ENCODE peak calls at places on chromosomes 16 and 17, in seven cellular contexts. J is neural progenitor cell, Y is hepatocyte, K is GM23248, E is HCT116, L is OCI-LY7, U is SK-N-SH. A is an unnamed sample. For H3K4me1, the result is how much of the 10 kb centered on the place peaks cover.

GRCh38 chr16:66988197-66988788 is at the start of gene CES4A:
- DNase-seq in E (no peak), J (no peak), Y (peak), K (peak), U (no peak), L (no peak), A (no peak)

GRCh38 chr17:28743243-28744103 is at the start of gene TRAF4:
- DNase-seq in L (peak), J (peak), E (peak), U (peak), K (peak), Y (peak), A (peak)

GRCh38 chr16:1262210-1262845 is 6.5 kb downstream of the TPSD1 start:
- DNase-seq in K (no peak), J (no peak), U (no peak), Y (no peak), E (no peak), L (no peak), A (no peak)

GRCh38 chr17:66469890-66470289 is 167.5 kb downstream of the PRKCA start:
- DNase-seq in L (no peak), K (no peak), Y (no peak), J (no peak), U (no peak), E (no peak), A (no peak)

GRCh38 chr17:68019336-68019674 is 16.2 kb upstream of the KPNA2 start:
- DNase-seq in L (no peak), U (no peak), E (no peak), Y (no peak), K (no peak), J (no peak), A (no peak)

GRCh38 chr17:28338056-28338768 is 2.7 kb downstream of the TNFAIP1 start:
- DNase-seq in Y (no peak), L (no peak), K (peak), U (no peak), E (no peak), J (no peak), A (no peak)

GRCh38 chr17:29619251-29619650 is 3.5 kb downstream of the CORO6 start:
- DNase-seq in K (peak), J (peak), L (peak), Y (no peak), E (no peak), U (peak), A (peak)

GRCh38 chr17:14389656-14390055 is 88.8 kb downstream of the HS3ST3B1 start:
- DNase-seq in K (no peak), E (no peak), J (no peak), Y (no peak), U (no peak), L (no peak), A (no peak)

GRCh38 chr17:35372846-35373531 is 432 bp downstream of the SLFN11 start:
- DNase-seq in K (peak), U (peak), L (no peak), E (no peak), J (peak), Y (peak), A (peak)

GRCh38 chr16:50103764-50104163 is 38.0 kb downstream of the HEATR3 start:
- DNase-seq in K (peak), U (no peak), Y (peak), L (no peak), E (no peak), J (no peak), A (no peak)

GRCh38 chr16:67885976-67886375 is 1.3 kb downstream of the NRN1L start:
- DNase-seq in L (no peak), J (no peak), E (no peak), K (no peak), Y (no peak), U (no peak), A (no peak)

GRCh38 chr16:75496546-75496945 is 1.3 kb upstream of the CHST6 start:
- DNase-seq in J (no peak), E (no peak), K (no peak), Y (no peak), U (no peak), L (no peak), A (no peak)

GRCh38 chr17:66791337-66791736 is 43.6 kb upstream of the CACNG5 start:
- DNase-seq in E (no peak), U (no peak), J (no peak), L (no peak), K (no peak), Y (no peak), A (no peak)

GRCh38 chr17:82837586-82838320 is 2.1 kb downstream of the ZNF750 start:
- DNase-seq in U (no peak), L (no peak), J (no peak), Y (no peak), E (no peak), K (no peak), A (no peak)

GRCh38 chr17:82832881-82833475 is 6.8 kb downstream of the ZNF750 start:
- DNase-seq in U (no peak), E (no peak), Y (no peak), J (no peak), L (no peak), K (no peak), A (no peak)

GRCh38 chr17:82836823-82837357 is 2.9 kb downstream of the ZNF750 start:
- DNase-seq in U (no peak), K (peak), L (no peak), Y (no peak), J (peak), E (no peak), A (no peak)

GRCh38 chr17:82835766-82836512 is 3.9 kb downstream of the ZNF750 start:
- DNase-seq in U (no peak), J (no peak), K (no peak), E (no peak), Y (no peak), L (no peak), A (no peak)

GRCh38 chr17:82835122-82835521 is 4.7 kb downstream of the ZNF750 start:
- DNase-seq in U (no peak), J (no peak), Y (no peak), E (no peak), K (no peak), L (no peak), A (no peak)
- H3K4me1 ChIP-seq in U (under half), J (under half), Y (under half), E (under half), K (under half), L (under half), A (under half)

DNA sequence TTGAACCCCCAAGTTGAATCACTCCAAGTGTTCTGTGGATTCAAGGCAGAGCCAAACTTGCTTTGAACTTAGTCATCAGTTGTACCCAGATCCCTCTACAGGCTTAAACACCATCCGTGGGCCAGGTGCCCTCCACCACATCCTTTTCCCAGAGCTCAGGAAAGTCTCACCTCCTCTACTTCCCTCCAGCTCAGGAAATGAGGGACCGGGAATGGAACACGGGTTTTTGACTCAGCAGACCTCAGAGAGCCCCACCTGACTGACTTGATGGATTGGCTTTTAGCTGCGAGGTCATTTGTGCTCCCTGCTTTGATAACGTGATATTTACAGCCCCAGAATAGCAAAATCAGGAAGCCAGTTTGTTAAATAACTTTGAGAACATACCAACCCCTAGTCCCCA is 20.1 kb downstream of the GID4 start:
- DNase-seq in U (no peak), K (no peak), J (no peak), E (no peak), Y (no peak), L (no peak), A (no peak)
- TF ChIP-seq EZH2phosphoT487 in U (no peak), K (no peak), J (no peak), E (no peak), Y (no peak), L (no peak), A (no peak)

GRCh38 chr17:2086306-2086705 is 31.4 kb downstream of the HIC1 start:
- DNase-seq in L (peak), Y (no peak), U (no peak), E (no peak), J (no peak), K (no peak), A (no peak)

GRCh38 chr17:2083613-2084128 is 28.8 kb downstream of the HIC1 start:
- DNase-seq in E (no peak), Y (peak), U (no peak), J (no peak), L (no peak), K (no peak), A (no peak)

GRCh38 chr17:2084129-2084765 is 29.3 kb downstream of the HIC1 start:
- DNase-seq in U (peak), J (no peak), K (peak), Y (peak), E (no peak), L (no peak), A (no peak)

GRCh38 chr17:2084766-2085647 is 30.1 kb downstream of the HIC1 start:
- DNase-seq in K (peak), Y (peak), L (no peak), E (no peak), U (peak), J (no peak), A (no peak)

DNA sequence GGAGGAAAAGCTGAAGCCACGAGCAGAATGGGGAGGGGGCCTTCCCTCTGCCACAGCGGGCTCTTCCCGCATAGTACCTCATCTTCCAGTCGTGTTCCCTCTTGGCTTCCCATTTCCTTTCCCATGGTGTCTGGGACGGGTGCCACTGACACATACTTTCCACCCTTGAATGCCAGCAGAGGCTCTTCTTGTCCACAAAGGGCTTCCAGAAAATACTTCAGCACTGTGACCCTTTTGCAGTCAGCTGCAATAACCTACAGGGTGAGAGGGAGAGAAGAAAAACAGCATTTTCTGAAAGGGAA is 30.7 kb downstream of the HIC1 start:
- DNase-seq in L (no peak), U (no peak), Y (no peak), E (no peak), J (no peak), K (peak), A (no peak)
- H3K4me1 ChIP-seq in L (under half), U (half or more), Y (half or more), E (under half), J (under half), K (half or more), A (under half)

GRCh38 chr17:7932483-7932891 is 481 bp downstream of the CNTROB start:
- DNase-seq in E (no peak), K (peak), Y (peak), U (peak), L (peak), J (peak), A (peak)
- TF ChIP-seq EZH2phosphoT487 in E (no peak), K (no peak), Y (no peak), U (no peak), L (no peak), J (no peak), A (no peak)

GRCh38 chr17:38540514-38540913 is 65.2 kb downstream of the SRCIN1 start:
- DNase-seq in K (no peak), U (no peak), L (no peak), E (no peak), J (no peak), Y (no peak), A (no peak)
- H3K4me1 ChIP-seq in K (under half), U (under half), L (under half), E (under half), J (under half), Y (under half), A (under half)

A was measured in MM.1S.